ENCODE peak calls at places on chromosome 3, in four cellular contexts. R, A, N and L are unnamed samples.

GRCh38 chr3:48565591-48566400 is 2.2 kb upstream of the UCN2 start:
- DNase-seq in N (no peak), A (peak), R (no peak), L (no peak)

GRCh38 chr3:106755336-106755735 is 621.9 kb upstream of the CCDC54 start:
- DNase-seq in R (no peak), A (no peak), N (no peak), L (no peak)

GRCh38 chr3:106198828-106199194 is 330.0 kb upstream of the CBLB start:
- DNase-seq in N (peak), R (no peak), A (no peak), L (no peak)

GRCh38 chr3:20836801-20837200 is 650.8 kb upstream of the SGO1 start:
- DNase-seq in A (no peak), N (no peak), R (no peak), L (no peak)

GRCh38 chr3:195815169-195815771 is 3.5 kb upstream of the MUC4 start:
- DNase-seq in A (no peak), N (no peak), R (no peak), L (no peak)

GRCh38 chr3:129627350-129628168 is 21.1 kb upstream of the PLXND1 start:
- DNase-seq in A (peak), R (peak), N (no peak), L (peak)

GRCh38 chr3:138440137-138440536 is 5.7 kb downstream of the ESYT3 start:
- DNase-seq in A (no peak), N (no peak), R (no peak), L (no peak)

GRCh38 chr3:128133273-128133883 is 9.8 kb upstream of the RUVBL1 start:
- DNase-seq in A (no peak), R (peak), N (peak), L (peak)

GRCh38 chr3:138494607-138494929 is 60.2 kb downstream of the ESYT3 start:
- DNase-seq in N (no peak), R (no peak), A (no peak), L (no peak)

GRCh38 chr3:191628561-191628960 is 167.6 kb downstream of the PYDC2 start:
- DNase-seq in N (no peak), R (no peak), A (no peak), L (no peak)

GRCh38 chr3:12044860-12045259 is 40.7 kb downstream of the SYN2 start:
- DNase-seq in N (no peak), R (no peak), A (no peak), L (no peak)

GRCh38 chr3:148162132-148162531 is 535.6 kb upstream of the AGTR1 start:
- DNase-seq in N (no peak), R (no peak), A (no peak), L (no peak)
- TF ChIP-seq CTCF in N (no peak), R (no peak), A (no peak), L (no peak)

DNA sequence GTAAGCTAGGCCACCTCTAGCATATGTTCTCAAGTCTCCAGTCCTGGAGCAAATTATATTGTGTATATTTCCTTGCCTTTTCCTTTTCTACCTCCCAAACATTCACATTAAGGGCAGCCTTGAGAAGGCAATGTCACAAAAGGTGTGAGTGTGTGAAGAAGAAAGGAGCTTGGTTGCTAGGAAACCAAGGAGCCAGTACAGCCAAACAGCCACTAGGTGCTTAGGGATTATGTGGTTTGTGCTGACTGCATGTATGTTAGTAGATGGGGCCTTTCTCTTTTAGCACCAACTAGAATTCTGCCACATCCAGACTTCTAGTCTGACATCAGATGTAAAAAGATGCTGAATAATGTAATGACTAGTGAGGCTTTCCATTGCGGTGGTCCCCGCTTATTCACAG is 118.8 kb upstream of the DAZL start:
- DNase-seq in N (no peak), A (no peak), R (peak), L (peak)
- TF ChIP-seq CTCF in N (peak), A (no peak), R (peak), L (no peak)

DNA sequence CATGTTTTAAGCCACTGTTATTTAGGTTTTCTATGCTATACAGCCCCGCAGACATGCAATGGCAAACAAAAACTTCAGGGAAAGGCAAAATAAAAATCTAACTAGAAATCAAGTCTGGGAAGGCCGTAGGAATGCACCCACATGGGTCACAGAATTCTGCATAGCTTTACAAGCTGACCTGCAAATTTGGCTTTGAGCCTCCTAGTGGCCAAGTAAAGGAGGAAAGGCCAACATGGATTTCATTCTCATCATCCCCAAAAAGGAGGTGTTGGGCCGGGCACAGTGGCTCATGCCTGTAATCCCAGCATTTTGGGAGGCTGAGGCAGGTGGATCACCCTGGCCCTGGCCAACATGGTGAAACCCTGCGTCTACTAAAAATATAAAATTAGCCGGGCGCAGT is 124.3 kb downstream of the FBLN2 start:
- DNase-seq in A (peak), R (no peak), N (no peak), L (no peak)
- TF ChIP-seq CTCF in A (peak), R (peak), N (peak), L (no peak)

DNA sequence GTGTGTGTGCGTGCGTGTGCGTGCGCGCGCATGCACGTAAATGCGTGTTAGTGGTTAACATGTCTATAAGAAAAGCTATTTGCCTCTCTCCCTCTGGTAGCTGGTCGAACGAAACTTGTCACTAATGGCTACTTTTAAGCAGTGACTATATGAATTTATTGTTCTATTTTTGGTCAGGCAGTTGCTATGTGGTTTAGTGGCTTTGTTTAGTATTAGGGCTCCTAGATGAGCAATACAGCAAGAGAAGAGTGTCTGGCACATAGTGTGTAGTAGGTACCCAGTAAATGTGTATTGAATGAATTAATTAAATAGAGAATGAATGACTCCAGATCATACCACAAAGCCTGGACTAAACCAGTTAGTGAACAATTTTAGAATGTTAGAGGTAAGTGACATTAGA is 171.6 kb downstream of the PPM1L start:
- DNase-seq in R (no peak), N (no peak), A (no peak), L (no peak)
- TF ChIP-seq CTCF in R (no peak), N (no peak), A (no peak), L (no peak)

GRCh38 chr3:87509401-87509800 is 233.0 kb upstream of the POU1F1 start:
- DNase-seq in N (no peak), A (no peak), R (no peak), L (no peak)

GRCh38 chr3:87507753-87508152 is 231.4 kb upstream of the POU1F1 start:
- DNase-seq in R (no peak), N (no peak), A (no peak), L (no peak)

GRCh38 chr3:87501076-87501475 is 224.7 kb upstream of the POU1F1 start:
- DNase-seq in R (no peak), N (no peak), A (no peak), L (no peak)

GRCh38 chr3:87498358-87499080 is 222.1 kb upstream of the POU1F1 start:
- DNase-seq in N (no peak), R (no peak), A (no peak), L (no peak)

DNA sequence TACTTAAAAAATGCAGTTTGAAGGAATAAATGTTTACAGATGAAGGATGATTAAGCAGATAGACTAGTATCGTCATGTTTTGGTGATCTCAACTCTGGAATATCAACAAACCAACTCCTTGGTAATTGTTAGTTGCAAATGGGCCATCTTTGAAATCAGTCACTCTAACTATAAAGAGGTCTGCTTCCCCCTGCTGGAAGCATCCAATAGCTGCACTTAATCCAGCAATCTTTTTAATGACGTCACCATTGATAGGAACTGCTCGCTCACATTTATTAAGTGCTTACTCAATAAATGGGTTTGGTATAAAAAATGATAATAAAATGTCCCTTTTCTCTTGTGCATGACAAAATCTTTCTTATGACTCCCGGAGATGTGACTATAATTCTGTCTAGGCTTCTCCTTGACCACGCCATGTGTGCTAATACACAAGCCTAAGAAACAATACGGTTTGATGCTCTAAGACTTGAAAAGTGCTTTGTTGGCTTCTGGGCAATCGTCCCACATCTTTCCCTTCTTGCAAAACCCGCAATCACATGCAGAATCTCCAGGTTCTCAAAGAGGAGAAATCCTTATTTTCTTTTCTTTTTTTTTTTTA is 227.6 kb upstream of the POU1F1 start:
- DNase-seq in R (peak), N (peak), A (peak), L (peak)
- TF ChIP-seq CTCF in R (peak), N (peak), A (peak), L (peak)

DNA sequence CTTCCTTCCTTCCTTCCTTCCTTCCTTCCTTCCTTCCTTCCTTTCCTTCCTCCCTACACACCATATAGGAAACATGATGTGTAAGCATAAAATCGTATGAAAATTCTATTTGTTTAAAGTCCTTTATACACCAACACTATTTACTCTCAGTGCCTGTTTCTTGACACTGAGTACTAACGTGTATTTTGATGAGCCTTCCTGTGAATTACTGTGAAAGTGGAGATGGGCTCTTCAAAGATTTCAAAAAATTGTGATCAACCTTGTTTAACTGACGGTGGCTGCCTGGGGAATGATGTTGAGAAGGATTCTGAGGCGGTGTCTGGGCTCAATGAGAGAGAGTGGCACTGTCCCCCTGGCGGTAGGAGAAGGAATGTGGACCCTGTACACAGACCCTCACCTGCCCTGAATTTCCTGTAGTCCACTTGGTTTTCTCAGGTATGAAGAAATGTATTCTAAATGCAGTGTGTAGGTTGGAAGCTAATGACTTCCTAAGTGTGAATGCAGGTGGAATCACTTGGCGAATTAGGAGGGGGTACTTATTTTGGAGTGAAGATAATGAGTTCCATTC is 237.9 kb downstream of the GAP43 start:
- DNase-seq in N (no peak), R (no peak), A (no peak), L (no peak)
- TF ChIP-seq CTCF in N (no peak), R (peak), A (no peak), L (peak)

DNA sequence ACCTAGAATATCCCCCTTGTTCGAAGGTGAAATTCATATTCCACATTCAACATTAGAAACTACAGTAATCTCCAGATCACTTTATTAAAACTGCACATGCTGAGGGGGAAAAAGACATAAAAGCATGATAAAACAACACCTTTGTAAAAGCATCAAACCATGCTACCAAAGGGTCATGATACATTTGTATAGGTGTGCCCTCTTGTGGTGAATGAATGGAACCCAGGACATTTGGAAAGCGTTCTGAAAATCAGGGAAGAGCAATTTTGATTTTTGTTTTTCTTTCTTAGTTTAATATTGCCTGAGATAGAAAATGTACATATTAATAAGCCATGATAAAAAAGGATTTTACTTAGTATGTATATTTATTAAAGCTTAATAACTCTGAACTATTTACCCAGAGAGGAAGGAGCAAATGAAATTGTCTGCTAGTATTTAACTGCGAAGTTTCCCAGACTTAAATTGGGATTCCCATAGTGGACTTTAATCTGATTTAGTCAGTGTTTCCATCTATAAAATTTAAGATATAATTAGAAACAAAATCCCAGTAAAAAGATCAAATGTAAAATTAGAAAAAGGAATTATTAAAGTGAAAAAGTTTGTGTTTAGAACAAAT is 105.8 kb upstream of the ARL6 start:
- DNase-seq in R (peak), N (no peak), A (peak), L (peak)
- TF ChIP-seq CTCF in R (peak), N (peak), A (peak), L (peak)